ENCODE peak calls at places on chromosomes 11 and 22, in five cellular contexts. One of them, this sample, is unnamed.

GRCh38 chr11:91239359-91239758 is 985.3 kb upstream of the FAT3 start:
- DNase-seq in endothelial cell of umbilical vein: no peak
- DNase-seq in HepG2: no peak
- DNase-seq in A549: no peak
- DNase-seq in K562: no peak
- DNase-seq in this sample: no peak

GRCh38 chr11:7004482-7004881 is 15.7 kb downstream of the ZNF214 start:
- DNase-seq in endothelial cell of umbilical vein: peak
- DNase-seq in HepG2: no peak
- DNase-seq in A549: peak
- DNase-seq in K562: no peak
- DNase-seq in this sample: peak

GRCh38 chr22:19958083-19959042 is 16.7 kb upstream of the TXNRD2 start:
- DNase-seq in endothelial cell of umbilical vein: no peak
- DNase-seq in HepG2: no peak
- DNase-seq in A549: no peak
- DNase-seq in K562: no peak
- DNase-seq in this sample: no peak

GRCh38 chr22:32826537-32826936 is 25.0 kb downstream of the TIMP3 start:
- DNase-seq in endothelial cell of umbilical vein: no peak
- DNase-seq in HepG2: no peak
- DNase-seq in A549: no peak
- DNase-seq in K562: no peak
- DNase-seq in this sample: no peak

GRCh38 chr11:132941024-132941646 is 591.2 kb downstream of the OPCML start:
- DNase-seq in endothelial cell of umbilical vein: peak
- DNase-seq in HepG2: no peak
- DNase-seq in A549: no peak
- DNase-seq in K562: peak
- DNase-seq in this sample: peak

GRCh38 chr22:30586414-30586813 is 5.3 kb downstream of the PES1 start:
- DNase-seq in endothelial cell of umbilical vein: no peak
- DNase-seq in HepG2: no peak
- DNase-seq in A549: no peak
- DNase-seq in K562: no peak
- DNase-seq in this sample: no peak

GRCh38 chr11:69654001-69654659 is 13.2 kb downstream of the CCND1 start:
- DNase-seq in endothelial cell of umbilical vein: no peak
- DNase-seq in HepG2: no peak
- DNase-seq in A549: peak
- DNase-seq in K562: no peak
- DNase-seq in this sample: no peak

GRCh38 chr11:109939176-109939810 is 153.9 kb upstream of the ZC3H12C start:
- DNase-seq in endothelial cell of umbilical vein: peak
- DNase-seq in HepG2: peak
- DNase-seq in A549: peak
- DNase-seq in K562: peak
- DNase-seq in this sample: peak

GRCh38 chr11:100687630-100688395 is 725 bp downstream of the ARHGAP42 start:
- DNase-seq in endothelial cell of umbilical vein: peak
- DNase-seq in HepG2: peak
- DNase-seq in A549: peak
- DNase-seq in K562: peak
- DNase-seq in this sample: peak

GRCh38 chr11:36211735-36212430 is 77.3 kb downstream of the COMMD9 start:
- DNase-seq in endothelial cell of umbilical vein: no peak
- DNase-seq in HepG2: no peak
- DNase-seq in A549: no peak
- DNase-seq in K562: no peak
- DNase-seq in this sample: no peak

GRCh38 chr11:120147094-120147949 is 9.4 kb upstream of the TRIM29 start:
- DNase-seq in endothelial cell of umbilical vein: no peak
- DNase-seq in HepG2: no peak
- DNase-seq in A549: no peak
- DNase-seq in K562: peak
- DNase-seq in this sample: no peak

GRCh38 chr11:1772270-1773130 is 8.8 kb upstream of the CTSD start:
- DNase-seq in endothelial cell of umbilical vein: peak
- DNase-seq in HepG2: no peak
- DNase-seq in A549: peak
- DNase-seq in K562: peak
- DNase-seq in this sample: peak

GRCh38 chr11:125999234-125999880 is 53.5 kb downstream of the VSIG10L2 start:
- DNase-seq in endothelial cell of umbilical vein: no peak
- DNase-seq in HepG2: no peak
- DNase-seq in A549: no peak
- DNase-seq in K562: no peak
- DNase-seq in this sample: no peak

GRCh38 chr22:30910358-30910757 is 58.2 kb downstream of the MORC2 start:
- DNase-seq in endothelial cell of umbilical vein: no peak
- DNase-seq in HepG2: no peak
- DNase-seq in A549: no peak
- DNase-seq in K562: no peak
- DNase-seq in this sample: no peak

GRCh38 chr11:68118753-68119448 is 2.3 kb downstream of the CHKA start:
- DNase-seq in endothelial cell of umbilical vein: peak
- DNase-seq in HepG2: no peak
- DNase-seq in A549: no peak
- DNase-seq in K562: peak
- DNase-seq in this sample: peak

GRCh38 chr11:107468596-107468995 is 11.0 kb upstream of the CWF19L2 start:
- DNase-seq in endothelial cell of umbilical vein: no peak
- DNase-seq in HepG2: no peak
- DNase-seq in A549: peak
- DNase-seq in K562: peak
- DNase-seq in this sample: peak

GRCh38 chr11:34263462-34264186 is 94.2 kb downstream of the ABTB2 start:
- DNase-seq in endothelial cell of umbilical vein: no peak
- DNase-seq in HepG2: peak
- DNase-seq in A549: peak
- DNase-seq in K562: no peak
- DNase-seq in this sample: no peak

GRCh38 chr11:34355726-34356125 is 2.1 kb downstream of the ABTB2 start:
- DNase-seq in endothelial cell of umbilical vein: no peak
- DNase-seq in HepG2: no peak
- DNase-seq in A549: no peak
- DNase-seq in K562: no peak
- DNase-seq in this sample: no peak

GRCh38 chr11:118872403-118872821 is 11.3 kb upstream of the CXCR5 start:
- DNase-seq in endothelial cell of umbilical vein: no peak
- DNase-seq in HepG2: no peak
- DNase-seq in A549: no peak
- DNase-seq in K562: no peak
- DNase-seq in this sample: no peak

DNA sequence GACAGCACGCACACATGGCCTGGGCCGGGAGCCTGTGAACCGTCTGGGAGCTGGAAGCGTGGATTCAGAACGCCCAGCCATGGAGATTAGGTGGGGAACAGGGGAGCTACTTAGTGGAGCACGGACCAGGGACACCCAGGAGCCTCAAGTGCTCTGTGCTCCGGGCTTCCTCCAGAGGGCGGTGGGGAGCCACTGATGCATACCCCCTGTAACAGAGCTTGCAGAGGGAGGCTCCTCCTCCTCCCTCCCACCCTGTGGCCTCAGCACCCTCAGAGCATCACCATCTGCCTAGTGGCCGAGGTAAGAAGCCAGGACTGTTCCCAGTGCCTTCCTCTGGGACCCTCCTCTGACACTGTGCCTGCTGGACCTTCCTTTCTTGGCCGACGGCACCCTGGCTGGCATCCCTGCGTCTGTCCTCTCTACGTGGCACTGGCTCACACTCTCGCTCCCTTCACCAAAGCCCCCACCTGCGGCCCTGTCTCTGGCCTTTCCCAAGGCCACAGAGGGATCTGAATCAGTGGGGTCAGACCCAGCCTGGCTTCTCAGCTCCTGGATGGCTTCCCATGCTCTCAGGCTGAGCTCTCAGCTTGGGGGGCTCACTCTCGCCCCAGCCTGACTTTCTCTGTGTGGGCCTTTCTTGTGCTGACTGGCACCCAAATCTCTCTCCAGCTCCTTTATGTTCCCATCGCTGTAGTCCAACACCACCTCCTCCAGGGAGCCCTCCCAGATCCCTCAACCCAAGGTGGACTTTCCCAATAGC is 780.9 kb downstream of the BRD1 start:
- DNase-seq in endothelial cell of umbilical vein: no peak
- DNase-seq in HepG2: peak
- DNase-seq in A549: peak
- DNase-seq in K562: peak
- DNase-seq in this sample: peak
- TF ChIP-seq CTCF in endothelial cell of umbilical vein: peak
- TF ChIP-seq CTCF in HepG2: peak
- TF ChIP-seq CTCF in A549: peak
- TF ChIP-seq CTCF in K562: peak
- TF ChIP-seq CTCF in this sample: peak

GRCh38 chr11:129375731-129376657 is at the start of gene BARX2:
- DNase-seq in endothelial cell of umbilical vein: peak
- DNase-seq in HepG2: peak
- DNase-seq in A549: peak
- DNase-seq in K562: no peak
- DNase-seq in this sample: no peak
- TF ChIP-seq MYC in endothelial cell of umbilical vein: no peak
- TF ChIP-seq MYC in HepG2: no peak
- TF ChIP-seq MYC in A549: no peak
- TF ChIP-seq MYC in K562: no peak
- TF ChIP-seq MYC in this sample: no peak

GRCh38 chr22:39311592-39312400 is 7.6 kb downstream of the RPL3 start:
- DNase-seq in endothelial cell of umbilical vein: no peak
- DNase-seq in HepG2: no peak
- DNase-seq in A549: no peak
- DNase-seq in K562: peak
- DNase-seq in this sample: peak

GRCh38 chr22:39309364-39309861 is 10.0 kb downstream of the RPL3 start:
- DNase-seq in endothelial cell of umbilical vein: no peak
- DNase-seq in HepG2: no peak
- DNase-seq in A549: no peak
- DNase-seq in K562: peak
- DNase-seq in this sample: no peak

GRCh38 chr22:39309881-39310714 is 9.3 kb downstream of the RPL3 start:
- DNase-seq in endothelial cell of umbilical vein: no peak
- DNase-seq in HepG2: no peak
- DNase-seq in A549: no peak
- DNase-seq in K562: no peak
- DNase-seq in this sample: peak

GRCh38 chr22:39306456-39307361 is 12.7 kb downstream of the RPL3 start:
- DNase-seq in endothelial cell of umbilical vein: peak
- DNase-seq in HepG2: no peak
- DNase-seq in A549: peak
- DNase-seq in K562: peak
- DNase-seq in this sample: peak

GRCh38 chr22:39308614-39309363 is 10.6 kb downstream of the RPL3 start:
- DNase-seq in endothelial cell of umbilical vein: peak
- DNase-seq in HepG2: no peak
- DNase-seq in A549: peak
- DNase-seq in K562: no peak
- DNase-seq in this sample: peak
- TF ChIP-seq CTCF in endothelial cell of umbilical vein: peak
- TF ChIP-seq CTCF in HepG2: peak
- TF ChIP-seq CTCF in A549: no peak
- TF ChIP-seq CTCF in K562: no peak
- TF ChIP-seq CTCF in this sample: no peak

DNA sequence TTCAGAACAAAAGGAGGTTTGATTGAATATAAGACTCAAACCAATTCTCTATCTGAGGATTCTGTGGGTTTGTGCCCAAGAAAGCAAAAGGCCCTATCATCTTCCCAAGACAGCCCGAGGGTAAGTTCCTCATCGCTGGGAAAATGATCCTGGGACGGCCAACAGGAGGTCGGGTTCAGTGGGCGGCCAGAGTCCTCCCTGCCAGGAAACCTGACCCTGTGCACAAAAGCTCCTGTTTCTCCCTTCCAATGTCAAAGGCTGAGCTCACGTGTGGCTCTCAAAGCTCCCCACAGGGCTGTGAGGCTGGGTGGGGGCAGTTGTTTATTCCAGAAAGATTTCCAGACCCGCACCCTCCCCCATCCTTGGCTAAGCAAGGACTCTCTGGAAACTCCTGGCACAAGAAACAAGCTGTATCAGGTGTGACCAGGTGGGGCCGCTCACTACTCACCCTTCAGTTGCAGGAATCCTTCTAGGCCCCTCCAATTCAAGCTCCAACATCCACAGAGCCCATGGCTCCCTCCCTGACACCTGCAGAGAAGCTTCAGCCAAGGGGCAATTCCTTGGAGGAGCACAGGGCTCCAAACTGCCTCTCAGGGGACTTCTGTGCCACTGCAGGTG is 131.9 kb downstream of the SHANK2 start:
- DNase-seq in endothelial cell of umbilical vein: no peak
- DNase-seq in HepG2: peak
- DNase-seq in A549: peak
- DNase-seq in K562: no peak
- DNase-seq in this sample: peak
- TF ChIP-seq MYC in endothelial cell of umbilical vein: no peak
- TF ChIP-seq MYC in HepG2: no peak
- TF ChIP-seq MYC in A549: no peak
- TF ChIP-seq MYC in K562: no peak
- TF ChIP-seq MYC in this sample: no peak

DNA sequence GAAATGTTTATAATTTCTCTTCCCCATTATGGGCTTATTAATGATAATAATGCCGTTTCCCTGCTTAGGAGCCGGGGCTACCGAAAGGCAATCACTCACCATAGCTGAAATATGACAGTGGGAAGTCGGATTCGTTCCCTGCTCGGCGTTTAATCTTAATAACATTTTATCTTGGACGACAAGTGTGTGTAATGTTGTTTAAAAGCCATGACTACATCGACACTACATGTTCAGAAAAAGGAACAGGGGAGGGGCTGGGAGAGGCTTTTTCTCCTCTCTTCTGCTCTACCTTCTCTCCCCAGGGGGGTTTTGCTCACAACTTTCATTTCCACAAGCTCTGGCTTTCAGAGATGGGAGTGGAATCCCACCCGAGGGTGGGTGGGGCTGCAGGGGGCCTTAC is 105.5 kb downstream of the DSCAML1 start:
- DNase-seq in endothelial cell of umbilical vein: no peak
- DNase-seq in HepG2: no peak
- DNase-seq in A549: no peak
- DNase-seq in K562: no peak
- DNase-seq in this sample: no peak
- TF ChIP-seq CTCF in endothelial cell of umbilical vein: no peak
- TF ChIP-seq CTCF in HepG2: no peak
- TF ChIP-seq CTCF in A549: no peak
- TF ChIP-seq CTCF in K562: no peak
- TF ChIP-seq CTCF in this sample: no peak

DNA sequence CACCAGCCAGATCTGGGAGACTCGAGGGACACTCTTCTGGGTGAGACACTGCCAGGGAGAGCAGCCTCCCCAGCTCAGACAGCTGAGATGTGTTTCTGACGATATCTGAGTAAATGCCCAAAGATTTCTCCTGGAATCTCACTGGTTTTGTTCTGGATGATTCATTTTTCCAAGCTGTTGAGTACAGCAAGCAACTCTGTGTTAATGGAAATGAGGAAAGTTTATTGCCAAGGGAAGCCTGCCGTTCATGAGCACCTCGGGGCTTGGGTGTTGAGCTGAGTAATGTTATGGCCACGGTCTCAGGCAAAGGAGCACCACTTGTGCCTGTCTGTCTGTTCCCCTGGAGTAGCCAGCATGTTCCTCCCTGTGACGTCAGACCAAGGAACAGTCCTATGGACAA is 1132.4 kb downstream of the BRD1 start:
- DNase-seq in endothelial cell of umbilical vein: no peak
- DNase-seq in HepG2: no peak
- DNase-seq in A549: no peak
- DNase-seq in K562: no peak
- DNase-seq in this sample: no peak
- TF ChIP-seq MYC in endothelial cell of umbilical vein: no peak
- TF ChIP-seq MYC in HepG2: no peak
- TF ChIP-seq MYC in A549: no peak
- TF ChIP-seq MYC in K562: no peak
- TF ChIP-seq MYC in this sample: no peak

GRCh38 chr11:94107363-94107762 is 21.3 kb upstream of the PANX1 start:
- DNase-seq in endothelial cell of umbilical vein: no peak
- DNase-seq in HepG2: no peak
- DNase-seq in A549: no peak
- DNase-seq in K562: no peak
- DNase-seq in this sample: peak
- TF ChIP-seq CTCF in endothelial cell of umbilical vein: no peak
- TF ChIP-seq CTCF in HepG2: no peak
- TF ChIP-seq CTCF in A549: no peak
- TF ChIP-seq CTCF in K562: no peak
- TF ChIP-seq CTCF in this sample: no peak